ENCODE peak calls at places on chromosomes 7 and 10, in six cellular contexts. K, N, M, Z, F and D are unnamed samples. For H3K27me3, the result is how much of the 10 kb centered on the place peaks cover.

GRCh38 chr10:37857287-37858211 is at the start of gene ZNF248:
- DNase-seq in K (peak), N (peak), M (peak), Z (peak), F (peak), D (peak)

GRCh38 chr10:35390843-35391152 is 54.5 kb downstream of the CCNY start:
- DNase-seq in K (no peak), N (no peak), M (no peak), Z (no peak), F (no peak), D (no peak)

GRCh38 chr10:35435824-35436223 is 99.5 kb downstream of the CCNY start:
- DNase-seq in K (no peak), N (no peak), M (no peak), Z (no peak), F (no peak), D (no peak)

GRCh38 chr10:93541402-93542357 is 24.8 kb upstream of the FFAR4 start:
- DNase-seq in K (no peak), N (no peak), M (no peak), Z (peak), F (peak), D (peak)

GRCh38 chr10:132676193-132676891 is 109.6 kb downstream of the NKX6-2 start:
- DNase-seq in K (no peak), N (no peak), M (no peak), Z (peak), F (no peak), D (no peak)

GRCh38 chr7:45726883-45727282 is 146.0 kb downstream of the CCDC201 start:
- DNase-seq in K (no peak), N (no peak), M (no peak), Z (no peak), F (no peak), D (no peak)

GRCh38 chr7:139950881-139951525 is 111.7 kb downstream of the PARP12 start:
- DNase-seq in K (no peak), N (peak), M (no peak), Z (no peak), F (no peak), D (no peak)

GRCh38 chr7:4724648-4725013 is 42.5 kb downstream of the FOXK1 start:
- DNase-seq in K (no peak), N (no peak), M (peak), Z (no peak), F (peak), D (no peak)

GRCh38 chr10:51832652-51833383 is 133.4 kb upstream of the CSTF2T start:
- DNase-seq in K (peak), N (no peak), M (no peak), Z (no peak), F (peak), D (peak)

GRCh38 chr7:106681815-106682495 is 21.0 kb upstream of the CCDC71L start:
- DNase-seq in K (no peak), N (no peak), M (no peak), Z (no peak), F (peak), D (no peak)

GRCh38 chr7:78221961-78222751 is 423.6 kb downstream of the PHTF2 start:
- DNase-seq in K (no peak), N (no peak), M (no peak), Z (no peak), F (peak), D (no peak)

GRCh38 chr10:71493741-71494140 is 97.0 kb downstream of the CDH23 start:
- DNase-seq in K (no peak), N (no peak), M (no peak), Z (no peak), F (no peak), D (no peak)

GRCh38 chr10:17675638-17676037 is 31.7 kb downstream of the STAM start:
- DNase-seq in K (no peak), N (no peak), M (no peak), Z (no peak), F (no peak), D (no peak)

GRCh38 chr10:30231071-30231652 is 117.9 kb downstream of the MTPAP start:
- DNase-seq in K (no peak), N (no peak), M (no peak), Z (no peak), F (no peak), D (no peak)

GRCh38 chr7:117124585-117125220 is 171.4 kb downstream of the ST7 start:
- DNase-seq in K (peak), N (no peak), M (peak), Z (peak), F (peak), D (peak)

GRCh38 chr7:94011714-94012353 is 7.7 kb upstream of the BET1 start:
- DNase-seq in K (no peak), N (no peak), M (no peak), Z (no peak), F (no peak), D (no peak)

GRCh38 chr10:5961405-5962100 is 15.8 kb downstream of the IL15RA start:
- DNase-seq in K (peak), N (no peak), M (no peak), Z (peak), F (no peak), D (no peak)

GRCh38 chr10:22103701-22104100 is 100.2 kb upstream of the DNAJC1 start:
- DNase-seq in K (no peak), N (no peak), M (no peak), Z (no peak), F (no peak), D (no peak)

GRCh38 chr7:140209866-140210609 is 33.3 kb upstream of the KDM7A start:
- DNase-seq in K (no peak), N (no peak), M (no peak), Z (peak), F (no peak), D (peak)

GRCh38 chr7:149330914-149331567 is 69.0 kb downstream of the ZNF783 start:
- DNase-seq in K (no peak), N (no peak), M (no peak), Z (no peak), F (no peak), D (no peak)

GRCh38 chr10:49106451-49106850 is 8.9 kb downstream of the VSTM4 start:
- DNase-seq in K (no peak), N (peak), M (peak), Z (no peak), F (no peak), D (peak)

GRCh38 chr7:155644971-155645509 is 579 bp downstream of the RBM33 start:
- DNase-seq in K (peak), N (peak), M (peak), Z (peak), F (no peak), D (peak)

GRCh38 chr7:100674441-100675407 is 1.2 kb downstream of the GNB2 start:
- DNase-seq in K (no peak), N (no peak), M (peak), Z (no peak), F (no peak), D (no peak)

GRCh38 chr10:61186408-61186807 is 242.4 kb upstream of the RHOBTB1 start:
- DNase-seq in K (no peak), N (no peak), M (no peak), Z (no peak), F (no peak), D (no peak)

GRCh38 chr10:84545651-84546050 is 217.3 kb downstream of the CCSER2 start:
- DNase-seq in K (no peak), N (no peak), M (no peak), Z (no peak), F (no peak), D (no peak)

GRCh38 chr7:105454058-105454739 is 65.5 kb upstream of the SRPK2 start:
- DNase-seq in K (no peak), N (no peak), M (no peak), Z (no peak), F (peak), D (no peak)

GRCh38 chr10:43197834-43198681 is 59.8 kb downstream of the CSGALNACT2 start:
- DNase-seq in K (peak), N (no peak), M (peak), Z (peak), F (no peak), D (no peak)

GRCh38 chr10:30493609-30494530 is 59.9 kb downstream of the MAP3K8 start:
- DNase-seq in K (no peak), N (no peak), M (peak), Z (peak), F (peak), D (peak)

GRCh38 chr7:69002416-69002815 is 595.9 kb upstream of the AUTS2 start:
- DNase-seq in K (no peak), N (no peak), M (no peak), Z (no peak), F (peak), D (no peak)

GRCh38 chr10:118692911-118693310 is 61.9 kb downstream of the CACUL1 start:
- DNase-seq in K (no peak), N (no peak), M (no peak), Z (no peak), F (peak), D (no peak)

GRCh38 chr10:69567920-69568319 is 5.3 kb downstream of the NEUROG3 start:
- DNase-seq in K (no peak), N (no peak), M (no peak), Z (no peak), F (peak), D (peak)

GRCh38 chr7:38878694-38879457 is 30.1 kb downstream of the VPS41 start:
- DNase-seq in K (no peak), N (no peak), M (no peak), Z (no peak), F (no peak), D (no peak)

GRCh38 chr7:41425926-41426325 is 277.0 kb downstream of the INHBA start:
- DNase-seq in K (no peak), N (no peak), M (no peak), Z (no peak), F (peak), D (no peak)

GRCh38 chr10:132915411-132915810 is 27.0 kb downstream of the CFAP46 start:
- DNase-seq in K (no peak), N (no peak), M (no peak), Z (peak), F (no peak), D (no peak)

GRCh38 chr7:53811555-53812079 is 730.6 kb upstream of the VSTM2A start:
- DNase-seq in K (no peak), N (no peak), M (no peak), Z (no peak), F (no peak), D (no peak)
- TF ChIP-seq POLR2A in K (no peak), N (no peak), M (no peak), Z (no peak), F (no peak), D (no peak)

DNA sequence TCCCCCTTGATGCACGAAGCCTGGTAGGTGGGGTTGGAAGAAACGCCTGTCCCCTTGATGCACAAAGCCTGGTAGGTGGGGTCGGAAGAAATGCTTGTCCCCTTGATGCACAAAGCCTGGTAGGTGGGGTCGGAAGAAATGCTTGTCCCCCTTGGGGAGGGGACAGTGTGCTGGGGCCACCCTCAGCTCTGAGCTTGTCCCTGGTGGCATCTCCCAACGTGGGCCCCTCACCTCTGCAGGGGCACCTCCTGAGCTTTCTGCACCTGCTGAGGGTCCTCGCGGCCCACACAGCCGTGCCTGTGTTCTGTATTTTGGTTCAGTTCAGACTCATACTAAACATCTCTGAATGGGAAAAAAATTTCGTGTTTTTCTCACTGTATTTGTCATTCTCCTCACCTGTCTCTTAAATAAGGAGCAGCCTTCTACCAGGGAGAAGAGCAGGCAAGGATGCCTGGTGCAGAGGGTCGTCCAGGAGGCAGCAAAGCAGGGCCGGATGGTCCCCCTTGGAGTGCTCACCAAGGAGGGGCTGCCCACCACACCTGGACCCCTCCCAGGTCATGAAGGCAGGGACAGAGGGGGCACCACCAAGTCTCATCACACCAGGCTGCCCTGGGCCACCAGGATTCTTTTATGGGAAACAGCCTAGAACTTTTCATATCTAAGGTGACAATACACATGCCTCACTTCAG is 24.7 kb downstream of the VIPR2 start:
- DNase-seq in K (no peak), N (no peak), M (peak), Z (no peak), F (no peak), D (no peak)
- H3K27me3 ChIP-seq in K (under half), N (under half), M (under half), Z (under half), F (under half), D (under half)

DNA sequence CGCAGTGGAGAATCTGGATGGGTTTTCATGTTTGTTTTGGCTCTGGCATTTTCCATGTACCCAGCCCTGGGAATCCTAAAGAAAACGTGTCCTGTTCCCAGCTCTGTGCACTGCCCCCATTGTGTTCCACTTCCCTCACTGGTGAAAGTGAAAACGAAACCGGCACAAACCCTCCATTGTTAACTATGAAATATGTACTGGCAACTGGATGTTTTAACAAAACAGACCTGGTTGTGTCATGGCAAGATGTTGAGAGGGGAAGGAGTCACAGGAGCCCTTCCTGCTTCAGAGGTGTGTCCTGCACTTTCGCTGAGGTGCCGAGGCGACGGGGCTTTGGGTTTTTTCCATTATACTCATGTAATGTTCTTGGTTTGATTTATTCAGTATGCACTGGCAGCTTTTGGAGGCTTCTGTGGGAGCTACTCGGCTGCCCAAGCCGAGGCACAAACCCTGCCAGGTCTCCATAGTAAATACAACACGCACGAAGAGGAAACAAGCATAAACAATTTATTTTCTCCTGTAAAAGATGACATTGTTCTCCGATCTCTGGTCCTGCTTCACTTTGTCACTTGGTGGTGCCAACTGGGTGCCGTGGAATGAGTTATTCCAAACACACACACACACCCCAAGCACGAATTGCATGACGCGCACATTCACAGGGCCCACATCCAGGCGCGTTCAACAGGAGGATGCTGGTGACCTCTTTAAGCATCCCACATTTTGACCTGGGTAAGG is 118.2 kb downstream of the CDK6 start:
- DNase-seq in K (peak), N (peak), M (peak), Z (peak), F (peak), D (peak)
- TF ChIP-seq POLR2A in K (no peak), N (no peak), M (no peak), Z (no peak), F (no peak), D (no peak)

GRCh38 chr7:151409555-151410404 is at the start of gene WDR86:
- DNase-seq in K (no peak), N (no peak), M (no peak), Z (no peak), F (no peak), D (no peak)
- H3K27me3 ChIP-seq in K (under half), N (under half), M (under half), Z (under half), F (half or more), D (under half)

DNA sequence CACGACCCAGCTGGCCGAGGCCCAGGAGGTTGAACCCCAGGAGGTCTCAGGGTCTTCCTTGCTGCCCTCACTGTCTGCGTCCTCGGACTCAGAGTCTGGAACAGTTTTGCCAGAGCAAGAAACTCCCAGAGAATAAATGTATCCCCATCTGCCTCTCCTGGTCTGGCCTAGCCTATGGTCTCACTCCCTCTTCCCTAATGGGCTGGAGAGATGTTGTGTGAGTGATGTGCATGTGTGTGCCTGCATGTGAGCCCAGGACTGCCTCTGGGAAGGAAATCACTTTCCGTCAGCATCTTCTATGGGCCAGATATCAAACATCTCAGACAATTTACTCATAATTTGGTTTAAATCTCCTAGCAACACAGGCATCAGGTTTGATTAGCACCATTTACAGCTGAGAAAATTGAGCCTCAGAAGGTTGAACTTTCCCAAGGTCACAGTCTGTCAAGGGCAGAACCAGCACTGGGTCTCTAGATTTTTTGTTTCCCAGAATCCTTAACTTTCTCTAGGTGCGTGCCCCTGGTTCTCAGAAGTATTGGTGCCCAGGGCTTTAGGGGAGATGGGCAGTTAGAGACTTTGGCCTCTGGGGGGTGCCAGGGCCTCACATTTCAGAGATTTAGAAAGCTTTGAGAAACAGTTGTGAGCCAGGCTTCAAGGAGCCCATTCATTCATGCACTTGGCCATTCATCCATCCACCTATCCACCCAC is 4.9 kb downstream of the TMEM270 start:
- DNase-seq in K (no peak), N (peak), M (peak), Z (no peak), F (peak), D (peak)
- TF ChIP-seq POLR2A in K (no peak), N (no peak), M (no peak), Z (no peak), F (no peak), D (no peak)

GRCh38 chr7:123244768-123245167 is 45.0 kb upstream of the SLC13A1 start:
- DNase-seq in K (no peak), N (no peak), M (no peak), Z (no peak), F (no peak), D (no peak)
- H3K27me3 ChIP-seq in K (under half), N (under half), M (under half), Z (under half), F (under half), D (under half)

GRCh38 chr7:1175967-1176851 is 16.2 kb upstream of the ZFAND2A start:
- DNase-seq in K (peak), N (peak), M (peak), Z (peak), F (peak), D (peak)
- TF ChIP-seq POLR2A in K (no peak), N (no peak), M (no peak), Z (no peak), F (no peak), D (no peak)

GRCh38 chr7:1749864-1750466 is 79.9 kb downstream of the ELFN1 start:
- DNase-seq in K (no peak), N (no peak), M (no peak), Z (no peak), F (no peak), D (no peak)
- H3K27me3 ChIP-seq in K (under half), N (under half), M (under half), Z (under half), F (under half), D (under half)